ENCODE peak calls at places on chromosome 3, in seven cellular contexts. U is T47D, C is SK-N-SH, L is K562, B is GM12878, D is HepG2, X is HCT116. T is an unnamed sample.

GRCh38 chr3:15246186-15246585 is 40.1 kb downstream of the CAPN7 start:
- DNase-seq in B (no peak), U (no peak), L (no peak), D (no peak), C (no peak), X (no peak), T (no peak)

GRCh38 chr3:141150431-141150830 is 81.2 kb upstream of the PXYLP1 start:
- DNase-seq in B (no peak), X (no peak), C (no peak), L (no peak), D (no peak), U (no peak), T (no peak)

GRCh38 chr3:64365877-64366276 is 140.6 kb upstream of the PRICKLE2 start:
- DNase-seq in D (no peak), C (no peak), L (no peak), U (no peak), X (no peak), B (no peak), T (no peak)

GRCh38 chr3:116288480-116288879 is 156.8 kb downstream of the LSAMP start:
- DNase-seq in B (peak), U (no peak), L (no peak), X (no peak), C (no peak), D (no peak), T (no peak)

GRCh38 chr3:76387000-76387399 is 601.7 kb upstream of the ZNF717 start:
- DNase-seq in X (no peak), B (no peak), U (no peak), C (no peak), D (no peak), L (no peak), T (no peak)

GRCh38 chr3:72230774-72231379 is 445.9 kb upstream of the PROK2 start:
- DNase-seq in L (no peak), B (no peak), D (no peak), U (no peak), C (no peak), X (no peak), T (no peak)

GRCh38 chr3:8223766-8224165 is 277.9 kb upstream of the LMCD1 start:
- DNase-seq in X (no peak), L (no peak), B (no peak), C (peak), U (no peak), D (no peak), T (no peak)

GRCh38 chr3:5787863-5788488 is 600.5 kb downstream of the EDEM1 start:
- DNase-seq in X (no peak), D (no peak), L (peak), B (no peak), U (peak), C (peak), T (peak)

GRCh38 chr3:134211797-134212196 is 38.9 kb downstream of the RYK start:
- DNase-seq in C (peak), D (peak), B (no peak), U (no peak), L (peak), X (peak), T (no peak)

GRCh38 chr3:149197669-149198068 is 24.0 kb downstream of the CP start:
- DNase-seq in D (no peak), X (no peak), L (no peak), C (no peak), B (no peak), U (no peak), T (peak)

GRCh38 chr3:79954756-79955155 is 187.0 kb upstream of the ROBO1 start:
- DNase-seq in L (no peak), B (no peak), X (no peak), D (no peak), U (no peak), C (no peak), T (no peak)

GRCh38 chr3:56323986-56324420 is 144.3 kb downstream of the ERC2 start:
- DNase-seq in U (no peak), L (peak), X (no peak), D (no peak), C (no peak), B (no peak), T (no peak)

GRCh38 chr3:58681863-58682262 is 15.3 kb upstream of the FAM3D start:
- DNase-seq in L (no peak), D (no peak), X (no peak), C (no peak), B (no peak), U (no peak), T (no peak)

GRCh38 chr3:160911399-160911798 is 155.4 kb downstream of the PPM1L start:
- DNase-seq in X (no peak), D (no peak), L (no peak), U (no peak), B (no peak), C (no peak), T (no peak)

GRCh38 chr3:30188713-30189112 is 417.7 kb upstream of the TGFBR2 start:
- DNase-seq in D (no peak), B (no peak), L (no peak), X (no peak), U (no peak), C (no peak), T (no peak)

GRCh38 chr3:125045194-125045593 is 10.6 kb downstream of the HEG1 start:
- DNase-seq in C (no peak), D (no peak), B (no peak), U (no peak), X (no peak), L (no peak), T (no peak)

GRCh38 chr3:29644956-29645661 is 364.2 kb downstream of the RBMS3 start:
- DNase-seq in L (no peak), U (no peak), X (no peak), C (no peak), B (no peak), D (no peak), T (no peak)

GRCh38 chr3:126358816-126359181 is 1.6 kb upstream of the KLF15 start:
- DNase-seq in U (no peak), X (no peak), L (no peak), C (no peak), B (no peak), D (no peak), T (no peak)

GRCh38 chr3:149581248-149581647 is 76.6 kb downstream of the WWTR1 start:
- DNase-seq in B (no peak), C (no peak), X (no peak), L (no peak), U (no peak), D (no peak), T (no peak)

GRCh38 chr3:24508423-24508839 is 13.8 kb upstream of the THRB start:
- DNase-seq in B (no peak), X (no peak), D (no peak), U (no peak), C (no peak), L (no peak), T (no peak)

GRCh38 chr3:191412764-191413163 is 48.2 kb upstream of the PYDC2 start:
- DNase-seq in D (no peak), U (no peak), X (no peak), B (no peak), C (peak), L (no peak), T (no peak)

GRCh38 chr3:42014949-42015533 is 53.1 kb upstream of the ULK4 start:
- DNase-seq in L (peak), C (peak), D (peak), U (no peak), B (no peak), X (no peak), T (no peak)

GRCh38 chr3:84959470-84960380 is 936 bp downstream of the CADM2 start:
- DNase-seq in X (no peak), U (no peak), L (no peak), B (no peak), D (no peak), C (peak), T (peak)

GRCh38 chr3:46208167-46208704 is at the start of gene CCR1:
- DNase-seq in B (peak), X (peak), C (no peak), U (no peak), L (peak), D (peak), T (peak)

GRCh38 chr3:71031914-71032521 is 551.5 kb downstream of the FOXP1 start:
- DNase-seq in C (no peak), L (no peak), X (no peak), U (no peak), B (no peak), D (no peak), T (no peak)

GRCh38 chr3:103767635-103768034 is 1332.8 kb downstream of the ZPLD1 start:
- DNase-seq in L (no peak), C (no peak), X (no peak), U (no peak), B (no peak), D (no peak), T (no peak)

GRCh38 chr3:22141769-22142168 is 390.8 kb upstream of the ZNF385D start:
- DNase-seq in L (no peak), U (no peak), D (no peak), C (no peak), X (no peak), B (no peak), T (no peak)

GRCh38 chr3:172658344-172659245 is 52.3 kb downstream of the NCEH1 start:
- DNase-seq in X (peak), B (no peak), L (no peak), U (no peak), C (no peak), D (peak), T (no peak)

GRCh38 chr3:155441026-155441425 is 147.5 kb upstream of the STRIT1 start:
- DNase-seq in C (no peak), L (no peak), B (no peak), U (no peak), X (no peak), D (no peak), T (no peak)

GRCh38 chr3:141094851-141095545 is 43.9 kb downstream of the SPSB4 start:
- DNase-seq in L (no peak), B (no peak), X (no peak), D (no peak), C (no peak), U (no peak), T (no peak)

GRCh38 chr3:133536635-133536980 is 36.9 kb upstream of the CDV3 start:
- DNase-seq in X (no peak), L (no peak), D (no peak), C (no peak), B (no peak), U (no peak), T (no peak)

GRCh38 chr3:58188921-58189451 is 21.8 kb downstream of the DNASE1L3 start:
- DNase-seq in X (no peak), U (no peak), L (peak), C (no peak), D (peak), B (no peak), T (no peak)

GRCh38 chr3:186536883-186537553 is 7.2 kb downstream of the CRYGS start:
- DNase-seq in B (no peak), L (peak), U (no peak), D (no peak), X (no peak), C (no peak), T (no peak)

GRCh38 chr3:120263792-120264191 is 21.2 kb downstream of the GPR156 start:
- DNase-seq in C (no peak), L (no peak), X (no peak), B (no peak), U (no peak), D (no peak), T (no peak)

GRCh38 chr3:57948782-57949242 is 59.4 kb upstream of the FLNB start:
- DNase-seq in C (no peak), X (no peak), D (peak), L (no peak), B (no peak), U (no peak), T (no peak)

GRCh38 chr3:25513642-25514266 is 85.7 kb downstream of the RARB start:
- DNase-seq in L (no peak), D (no peak), C (no peak), B (no peak), U (no peak), X (no peak), T (no peak)

GRCh38 chr3:42213417-42213816 is 52.6 kb downstream of the CCK start:
- DNase-seq in X (no peak), B (no peak), D (no peak), C (no peak), L (no peak), U (no peak), T (no peak)

GRCh38 chr3:62233065-62233464 is 140.3 kb downstream of the FEZF2 start:
- DNase-seq in X (no peak), L (peak), B (no peak), U (no peak), D (no peak), C (no peak), T (no peak)

GRCh38 chr3:190008432-190008831 is 112.3 kb downstream of the P3H2 start:
- DNase-seq in L (no peak), D (no peak), B (no peak), X (no peak), C (no peak), U (no peak), T (no peak)

GRCh38 chr3:165259518-165260193 is 63.5 kb upstream of the SLITRK3 start:
- DNase-seq in D (no peak), B (no peak), U (no peak), X (no peak), C (no peak), L (no peak), T (no peak)

GRCh38 chr3:165256554-165256953 is 60.4 kb upstream of the SLITRK3 start:
- DNase-seq in L (no peak), D (no peak), X (no peak), U (no peak), C (no peak), B (no peak), T (no peak)

GRCh38 chr3:165254812-165255211 is 58.6 kb upstream of the SLITRK3 start:
- DNase-seq in D (peak), B (no peak), U (peak), X (peak), C (peak), L (no peak), T (no peak)
- TF ChIP-seq JUND in D (no peak), B (no peak), U (no peak), X (no peak), C (no peak), L (no peak), T (no peak)

GRCh38 chr3:94009612-94010011 is 18.8 kb downstream of the STX19 start:
- DNase-seq in C (peak), B (no peak), U (no peak), X (no peak), L (no peak), D (no peak), T (no peak)

GRCh38 chr3:94008253-94008652 is 20.1 kb downstream of the STX19 start:
- DNase-seq in X (no peak), C (no peak), B (no peak), U (no peak), D (no peak), L (no peak), T (no peak)

DNA sequence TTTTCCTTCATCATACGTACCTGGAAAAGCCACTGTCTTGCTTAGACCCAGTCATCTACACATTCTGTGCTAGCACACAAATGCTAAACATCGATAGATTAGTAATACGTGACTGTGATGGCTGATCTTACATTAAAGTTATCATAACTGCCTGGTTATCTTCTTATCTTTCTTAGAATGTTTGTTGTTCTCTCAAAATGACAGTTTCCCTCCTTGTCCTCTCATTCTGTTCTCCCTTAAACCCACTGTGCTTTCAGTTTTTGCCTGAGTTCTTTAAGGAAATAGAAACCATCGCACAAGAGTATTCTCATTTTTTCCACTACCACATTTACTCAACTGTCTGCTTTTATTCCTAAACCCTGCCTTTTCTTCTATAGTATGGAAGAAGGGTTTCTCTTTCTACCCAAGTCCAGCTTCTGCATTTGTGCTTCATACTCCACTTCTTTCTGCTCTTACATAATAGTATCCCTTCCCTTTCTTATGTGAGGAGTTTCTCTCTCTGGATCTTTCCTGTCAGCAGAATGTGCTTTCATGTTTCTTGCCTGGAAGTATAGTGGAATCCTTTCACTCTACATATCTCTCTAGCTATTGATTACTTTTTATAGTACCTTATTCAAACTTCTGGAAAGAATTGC is 17.1 kb downstream of the STX19 start:
- DNase-seq in C (no peak), D (no peak), L (no peak), X (no peak), B (no peak), U (no peak), T (no peak)
- TF ChIP-seq JUND in C (no peak), D (no peak), L (no peak), X (no peak), B (no peak), U (no peak), T (no peak)

GRCh38 chr3:168025076-168025475 is 70.6 kb downstream of the GOLIM4 start:
- DNase-seq in U (no peak), L (no peak), X (no peak), D (no peak), B (no peak), C (no peak), T (no peak)

GRCh38 chr3:168026764-168027163 is 69.0 kb downstream of the GOLIM4 start:
- DNase-seq in B (no peak), L (no peak), X (no peak), C (no peak), U (no peak), D (no peak), T (no peak)

GRCh38 chr3:168021737-168022450 is 73.8 kb downstream of the GOLIM4 start:
- DNase-seq in C (no peak), D (no peak), L (no peak), U (no peak), X (no peak), B (no peak), T (no peak)

GRCh38 chr3:168029705-168030104 is 66.0 kb downstream of the GOLIM4 start:
- DNase-seq in D (no peak), C (no peak), L (no peak), B (no peak), U (no peak), X (no peak), T (peak)

GRCh38 chr3:168024537-168024941 is 71.2 kb downstream of the GOLIM4 start:
- DNase-seq in L (no peak), D (no peak), X (peak), U (no peak), B (peak), C (no peak), T (no peak)
- TF ChIP-seq JUND in L (no peak), D (no peak), X (peak), U (no peak), B (no peak), C (peak), T (no peak)

GRCh38 chr3:32675164-32675563 is 9.8 kb upstream of the CNOT10 start:
- DNase-seq in U (no peak), C (no peak), D (no peak), X (no peak), B (no peak), L (no peak), T (no peak)

GRCh38 chr3:32675650-32676049 is 9.3 kb upstream of the CNOT10 start:
- DNase-seq in B (no peak), U (no peak), X (no peak), C (no peak), D (peak), L (no peak), T (no peak)
- TF ChIP-seq JUND in B (no peak), U (no peak), X (no peak), C (no peak), D (no peak), L (no peak), T (no peak)

GRCh38 chr3:182399978-182400737 is 393.1 kb upstream of the ATP11B start:
- DNase-seq in D (no peak), L (no peak), X (no peak), U (no peak), C (no peak), B (no peak), T (no peak)
- TF ChIP-seq JUND in D (no peak), L (no peak), X (no peak), U (no peak), C (no peak), B (no peak), T (no peak)

T was measured in H1.